ENCODE peak calls at places on chromosomes 2 and 18, in eight cellular contexts. G, E, K, U, Q, R, N and Z are unnamed samples.

GRCh38 chr18:79922971-79923411 is 28.5 kb downstream of the SLC66A2 start:
- DNase-seq in Q (peak), R (no peak), N (no peak), K (no peak), U (no peak), G (no peak), E (peak), Z (no peak)

GRCh38 chr2:28952806-28953190 is 28.3 kb upstream of the TOGARAM2 start:
- DNase-seq in N (no peak), Q (no peak), G (no peak), R (no peak), U (peak), K (no peak), E (no peak), Z (no peak)

GRCh38 chr2:29080886-29081743 is 6.8 kb upstream of the PCARE start:
- DNase-seq in U (no peak), E (no peak), N (no peak), Q (no peak), K (no peak), R (no peak), G (no peak), Z (no peak)

GRCh38 chr2:152243723-152244122 is 68.2 kb upstream of the STAM2 start:
- DNase-seq in Q (no peak), R (no peak), E (no peak), K (peak), G (no peak), U (no peak), N (no peak), Z (no peak)

GRCh38 chr2:75605770-75606535 is 40.6 kb upstream of the MRPL19 start:
- DNase-seq in N (no peak), E (no peak), G (peak), U (no peak), R (no peak), Q (no peak), K (peak), Z (peak)

GRCh38 chr2:100394111-100394641 is 23.3 kb downstream of the CHST10 start:
- DNase-seq in G (no peak), N (no peak), U (peak), R (no peak), K (no peak), Q (no peak), E (no peak), Z (no peak)

GRCh38 chr2:235990344-235990743 is 177.8 kb downstream of the GBX2 start:
- DNase-seq in N (no peak), U (no peak), E (no peak), K (no peak), G (no peak), R (no peak), Q (no peak), Z (no peak)

GRCh38 chr2:161370981-161371380 is 45.1 kb upstream of the TBR1 start:
- DNase-seq in U (no peak), N (no peak), R (peak), E (no peak), Q (no peak), K (no peak), G (no peak), Z (no peak)

GRCh38 chr2:65349863-65350262 is 82.5 kb downstream of the SPRED2 start:
- DNase-seq in R (peak), Q (peak), K (peak), U (peak), E (no peak), G (peak), N (no peak), Z (peak)

GRCh38 chr2:241776336-241777166 is at the start of gene GAL3ST2:
- DNase-seq in K (no peak), N (peak), U (no peak), Q (no peak), R (no peak), E (peak), G (no peak), Z (no peak)

GRCh38 chr2:43226558-43226954 is at the start of gene ZFP36L2:
- DNase-seq in U (peak), G (peak), Q (peak), K (peak), R (peak), N (peak), E (peak), Z (peak)

GRCh38 chr2:171668111-171668600 is 19.1 kb upstream of the DYNC1I2 start:
- DNase-seq in G (no peak), N (no peak), K (no peak), E (no peak), U (no peak), R (no peak), Q (no peak), Z (no peak)

GRCh38 chr2:45688479-45689298 is 37.2 kb downstream of the PRKCE start:
- DNase-seq in E (no peak), G (no peak), K (no peak), R (no peak), Q (no peak), U (no peak), N (no peak), Z (no peak)

GRCh38 chr2:163735692-163736432 is at the start of gene FIGN:
- DNase-seq in U (no peak), E (peak), N (peak), K (peak), G (peak), Q (peak), R (peak), Z (peak)

GRCh38 chr2:64288321-64288931 is 144.2 kb upstream of the PELI1 start:
- DNase-seq in R (no peak), G (no peak), Q (no peak), U (no peak), K (no peak), E (no peak), N (no peak), Z (peak)

GRCh38 chr18:58580623-58581022 is 48.3 kb downstream of the ALPK2 start:
- DNase-seq in E (no peak), R (peak), G (no peak), N (no peak), Q (no peak), U (no peak), K (no peak), Z (no peak)

GRCh38 chr2:240369725-240370585 is 65.5 kb upstream of the GPC1 start:
- DNase-seq in Q (no peak), U (no peak), G (peak), K (peak), E (peak), N (peak), R (peak), Z (peak)

GRCh38 chr2:163593941-163594340 is 141.9 kb downstream of the FIGN start:
- DNase-seq in N (no peak), R (no peak), E (no peak), K (no peak), G (no peak), Q (no peak), U (no peak), Z (no peak)

GRCh38 chr2:222431859-222432258 is 7.5 kb downstream of the SGPP2 start:
- DNase-seq in E (no peak), U (no peak), N (no peak), R (no peak), G (no peak), K (no peak), Q (no peak), Z (no peak)

GRCh38 chr18:12748671-12749070 is 45.8 kb downstream of the PSMG2 start:
- DNase-seq in Q (no peak), R (no peak), E (no peak), K (no peak), G (no peak), N (no peak), U (no peak), Z (no peak)

DNA sequence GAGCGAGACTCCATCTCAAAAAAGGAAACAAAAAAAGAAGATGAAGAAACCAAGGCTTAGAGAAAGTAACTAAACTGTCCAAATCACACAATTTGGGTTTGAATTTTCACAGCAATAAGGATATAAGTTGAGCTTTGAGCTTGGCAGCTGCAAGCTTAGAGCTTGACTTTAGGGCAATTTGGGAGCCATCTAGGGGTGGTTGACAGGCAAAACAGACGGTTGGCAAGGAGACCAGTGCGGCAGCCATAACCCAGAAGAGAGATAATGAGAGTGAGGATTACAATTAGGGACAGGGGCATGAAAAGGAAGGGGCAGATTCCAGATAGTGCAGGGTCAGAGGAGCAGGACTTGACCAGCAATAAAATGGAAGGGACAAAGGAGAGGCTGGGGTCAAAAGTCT is 382.2 kb upstream of the HNRNPA3 start:
- DNase-seq in E (no peak), U (peak), R (peak), G (no peak), Q (no peak), K (peak), N (no peak), Z (no peak)
- TF ChIP-seq CTCF in E (no peak), U (peak), R (no peak), G (no peak), Q (no peak), K (peak), N (no peak), Z (peak)

DNA sequence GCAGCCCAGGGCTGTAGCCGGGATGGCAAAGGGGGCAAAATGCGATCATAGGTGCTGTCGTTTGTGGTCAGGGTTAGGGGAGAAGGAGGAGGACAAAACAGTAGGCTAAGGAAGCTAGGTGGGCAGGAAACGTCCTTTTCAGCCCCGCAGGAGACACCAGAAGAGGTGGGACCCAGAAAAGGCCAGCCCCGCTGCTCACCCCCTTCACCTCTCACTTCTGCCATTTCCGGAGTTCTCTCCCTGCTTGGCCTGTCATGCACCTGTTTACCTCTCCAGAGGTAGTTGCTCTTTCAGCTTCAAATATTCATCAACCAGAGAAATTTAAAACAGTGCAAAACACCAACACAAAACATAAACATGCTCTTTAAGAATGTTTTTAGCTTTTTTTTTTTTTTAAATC is 849 bp downstream of the AQP4 start:
- DNase-seq in N (no peak), G (no peak), Q (no peak), R (no peak), E (peak), U (no peak), K (no peak), Z (no peak)
- H3K27ac ChIP-seq in N (peak), G (no peak), Q (no peak), R (no peak), E (peak), U (no peak), K (no peak), Z (no peak)

DNA sequence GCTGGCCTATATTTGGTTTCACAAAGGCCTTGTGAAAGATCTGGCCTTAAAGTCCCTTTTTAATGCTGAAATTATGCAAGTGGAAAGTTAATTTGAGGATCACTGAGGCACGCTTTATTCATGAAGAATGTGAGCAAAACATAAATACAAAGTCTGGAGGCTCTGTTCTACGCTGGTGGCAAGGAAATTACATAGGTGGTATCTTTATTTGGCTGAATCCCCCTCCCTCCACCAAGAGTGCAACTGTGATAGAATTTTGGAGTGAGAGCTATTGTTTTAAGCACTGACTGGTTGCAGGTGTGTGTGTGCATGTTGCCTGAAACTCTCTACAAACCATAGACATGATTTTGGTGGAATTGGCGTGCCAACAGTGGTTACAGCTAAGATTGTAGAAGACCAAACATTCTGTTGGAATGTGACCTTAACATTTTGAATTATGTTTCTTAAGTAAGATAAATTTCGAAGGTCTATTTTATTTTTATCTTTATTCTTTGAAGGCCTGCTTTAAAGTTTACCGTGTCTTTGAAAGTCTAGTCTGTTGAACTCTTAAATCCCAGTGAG is 114.3 kb downstream of the SPTBN1 start:
- DNase-seq in G (no peak), E (no peak), Q (no peak), N (no peak), R (no peak), U (peak), K (no peak), Z (no peak)
- H3K4me3 ChIP-seq in G (peak), E (no peak), Q (no peak), N (no peak), R (no peak), U (peak), K (no peak), Z (no peak)

GRCh38 chr18:64119916-64120315 is 29.0 kb downstream of the LINC00305 start:
- DNase-seq in Q (no peak), K (peak), R (peak), G (no peak), N (no peak), U (peak), E (no peak), Z (no peak)
- TF ChIP-seq CTCF in Q (no peak), K (no peak), R (peak), G (peak), N (no peak), U (peak), E (peak), Z (no peak)

DNA sequence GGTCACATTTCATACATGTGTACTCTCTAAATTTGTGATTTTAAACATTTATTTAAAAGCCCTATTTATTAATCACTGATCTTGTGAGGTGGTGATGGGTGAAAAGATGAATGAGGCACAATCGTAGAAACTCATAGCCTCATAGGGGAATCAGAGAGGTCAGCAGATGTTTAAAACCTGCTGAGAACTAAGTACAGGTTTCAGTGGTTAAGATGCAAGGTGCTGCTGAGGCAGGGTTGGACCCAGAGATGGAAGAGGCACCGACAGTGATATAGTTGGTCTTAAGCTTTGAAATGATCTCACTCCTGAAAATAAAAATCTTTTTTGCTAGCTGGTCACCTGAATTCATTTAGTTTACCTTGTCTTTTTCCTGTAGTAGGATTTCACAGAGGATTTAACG is 49.6 kb downstream of the LINC00305 start:
- DNase-seq in K (no peak), E (no peak), N (no peak), G (no peak), R (no peak), U (peak), Q (no peak), Z (no peak)
- H3K27ac ChIP-seq in K (no peak), E (no peak), N (no peak), G (no peak), R (no peak), U (no peak), Q (no peak), Z (no peak)